ENCODE peak calls at places on chromosomes 2 and 18, in nine cellular contexts. One of them, this sample, is unnamed.
A peak's percentile ranks its signal among the peaks of the same experiment; 100 is the strongest.

GRCh38 chr2:229575569-229576315 is 138.6 kb downstream of the DNER start:
- DNase-seq in GM12864: no peak
- DNase-seq in HFFc6: no peak
- DNase-seq in mucosa of descending colon: no peak
- DNase-seq in WTC11: no peak
- DNase-seq in psoas muscle: no peak
- DNase-seq in kidney: no peak
- DNase-seq in glutamatergic neuron: no peak
- DNase-seq in nephron progenitor cell: no peak
- DNase-seq in this sample: no peak

GRCh38 chr18:8708670-8709069 is 3.3 kb downstream of the MTCL1 start:
- DNase-seq in WTC11: no peak
- DNase-seq in HFFc6: no peak
- DNase-seq in glutamatergic neuron: no peak
- DNase-seq in GM12864: no peak
- DNase-seq in psoas muscle: no peak
- DNase-seq in mucosa of descending colon: no peak
- DNase-seq in kidney: no peak
- DNase-seq in nephron progenitor cell: no peak
- DNase-seq in this sample: no peak

GRCh38 chr2:85674417-85674816 is 6.4 kb upstream of the SFTPB start:
- DNase-seq in HFFc6: no peak
- DNase-seq in WTC11: no peak
- DNase-seq in psoas muscle: no peak
- DNase-seq in glutamatergic neuron: no peak
- DNase-seq in mucosa of descending colon: no peak
- DNase-seq in kidney: no peak
- DNase-seq in GM12864: no peak
- DNase-seq in nephron progenitor cell: no peak
- DNase-seq in this sample: no peak

GRCh38 chr18:36655074-36655473 is 173.7 kb downstream of the TPGS2 start:
- DNase-seq in WTC11: no peak
- DNase-seq in nephron progenitor cell: no peak
- DNase-seq in glutamatergic neuron: no peak
- DNase-seq in kidney: no peak
- DNase-seq in GM12864: no peak
- DNase-seq in HFFc6: no peak
- DNase-seq in mucosa of descending colon: no peak
- DNase-seq in psoas muscle: no peak
- DNase-seq in this sample: no peak

GRCh38 chr2:156343940-156344301 is 11.4 kb upstream of the NR4A2 start:
- DNase-seq in HFFc6: peak; percentile 45
- DNase-seq in glutamatergic neuron: no peak
- DNase-seq in WTC11: no peak
- DNase-seq in psoas muscle: no peak
- DNase-seq in GM12864: no peak
- DNase-seq in kidney: no peak
- DNase-seq in nephron progenitor cell: no peak
- DNase-seq in mucosa of descending colon: no peak
- DNase-seq in this sample: no peak

GRCh38 chr2:215238485-215239098 is 73.3 kb upstream of the ATIC start:
- DNase-seq in HFFc6: no peak
- DNase-seq in psoas muscle: no peak
- DNase-seq in mucosa of descending colon: no peak
- DNase-seq in glutamatergic neuron: no peak
- DNase-seq in WTC11: no peak
- DNase-seq in nephron progenitor cell: no peak
- DNase-seq in kidney: no peak
- DNase-seq in GM12864: no peak
- DNase-seq in this sample: no peak

GRCh38 chr2:38345323-38346038 is 31.6 kb downstream of the ATL2 start:
- DNase-seq in GM12864: no peak
- DNase-seq in mucosa of descending colon: no peak
- DNase-seq in nephron progenitor cell: no peak
- DNase-seq in glutamatergic neuron: no peak
- DNase-seq in WTC11: no peak
- DNase-seq in HFFc6: no peak
- DNase-seq in kidney: no peak
- DNase-seq in psoas muscle: no peak
- DNase-seq in this sample: no peak

GRCh38 chr2:45649457-45649854 is 2.0 kb upstream of the PRKCE start:
- DNase-seq in mucosa of descending colon: no peak
- DNase-seq in GM12864: no peak
- DNase-seq in glutamatergic neuron: no peak
- DNase-seq in kidney: no peak
- DNase-seq in WTC11: no peak
- DNase-seq in nephron progenitor cell: no peak
- DNase-seq in psoas muscle: no peak
- DNase-seq in HFFc6: no peak
- DNase-seq in this sample: no peak

GRCh38 chr2:172931256-172931894 is 144.3 kb upstream of the MAP3K20 start:
- DNase-seq in HFFc6: peak; percentile 4
- DNase-seq in WTC11: no peak
- DNase-seq in mucosa of descending colon: no peak
- DNase-seq in GM12864: no peak
- DNase-seq in kidney: no peak
- DNase-seq in psoas muscle: no peak
- DNase-seq in nephron progenitor cell: no peak
- DNase-seq in glutamatergic neuron: no peak
- DNase-seq in this sample: no peak

GRCh38 chr2:88195247-88195646 is 25.1 kb downstream of the THNSL2 start:
- DNase-seq in mucosa of descending colon: no peak
- DNase-seq in WTC11: no peak
- DNase-seq in glutamatergic neuron: no peak
- DNase-seq in psoas muscle: no peak
- DNase-seq in HFFc6: no peak
- DNase-seq in kidney: no peak
- DNase-seq in nephron progenitor cell: no peak
- DNase-seq in GM12864: no peak
- DNase-seq in this sample: no peak

GRCh38 chr2:75140288-75140687 is 59.0 kb downstream of the TACR1 start:
- DNase-seq in glutamatergic neuron: no peak
- DNase-seq in kidney: no peak
- DNase-seq in HFFc6: no peak
- DNase-seq in WTC11: no peak
- DNase-seq in psoas muscle: no peak
- DNase-seq in GM12864: no peak
- DNase-seq in mucosa of descending colon: no peak
- DNase-seq in nephron progenitor cell: no peak
- DNase-seq in this sample: no peak

GRCh38 chr2:145715601-145716000 is 1195.7 kb upstream of the ZEB2 start:
- DNase-seq in psoas muscle: no peak
- DNase-seq in HFFc6: no peak
- DNase-seq in kidney: no peak
- DNase-seq in nephron progenitor cell: no peak
- DNase-seq in GM12864: no peak
- DNase-seq in glutamatergic neuron: no peak
- DNase-seq in WTC11: no peak
- DNase-seq in mucosa of descending colon: no peak
- DNase-seq in this sample: no peak

GRCh38 chr18:31687529-31687928 is 3.1 kb upstream of the B4GALT6 start:
- DNase-seq in glutamatergic neuron: no peak
- DNase-seq in WTC11: no peak
- DNase-seq in mucosa of descending colon: no peak
- DNase-seq in GM12864: no peak
- DNase-seq in nephron progenitor cell: no peak
- DNase-seq in psoas muscle: no peak
- DNase-seq in HFFc6: no peak
- DNase-seq in kidney: no peak
- DNase-seq in this sample: no peak
- TF ChIP-seq CTCF in glutamatergic neuron: peak; percentile 38
- TF ChIP-seq CTCF in WTC11: no peak
- TF ChIP-seq CTCF in mucosa of descending colon: no peak
- TF ChIP-seq CTCF in GM12864: no peak
- TF ChIP-seq CTCF in nephron progenitor cell: peak; percentile 7
- TF ChIP-seq CTCF in psoas muscle: no peak
- TF ChIP-seq CTCF in HFFc6: peak; percentile 27
- TF ChIP-seq CTCF in kidney: no peak
- TF ChIP-seq CTCF in this sample: peak; percentile 70

DNA sequence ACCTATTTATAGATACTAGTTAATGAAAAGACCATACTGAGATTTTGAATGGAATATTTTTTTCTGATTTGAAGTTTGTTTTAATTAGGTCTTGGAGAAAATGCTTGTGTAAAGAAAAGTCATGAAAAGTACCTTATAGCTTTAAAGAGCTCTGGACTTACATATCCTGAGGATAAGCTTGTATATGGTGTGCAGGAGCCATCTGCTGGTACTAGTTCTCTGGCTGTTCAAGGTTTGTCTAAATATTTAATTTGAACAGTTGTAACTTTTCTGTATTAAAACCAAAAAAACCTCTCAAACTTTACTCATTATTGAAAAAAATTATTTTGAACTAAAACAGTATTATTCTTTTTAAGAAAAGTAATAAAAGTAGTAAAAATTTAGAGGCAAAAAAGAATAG is 50.2 kb downstream of the UBR3 start:
- DNase-seq in nephron progenitor cell: no peak
- DNase-seq in HFFc6: no peak
- DNase-seq in kidney: no peak
- DNase-seq in GM12864: no peak
- DNase-seq in psoas muscle: no peak
- DNase-seq in glutamatergic neuron: no peak
- DNase-seq in WTC11: no peak
- DNase-seq in mucosa of descending colon: no peak
- DNase-seq in this sample: no peak
- TF ChIP-seq CTCF in nephron progenitor cell: no peak
- TF ChIP-seq CTCF in HFFc6: peak; percentile 47
- TF ChIP-seq CTCF in kidney: peak; percentile 12
- TF ChIP-seq CTCF in GM12864: peak; percentile 18
- TF ChIP-seq CTCF in psoas muscle: peak; percentile 45
- TF ChIP-seq CTCF in glutamatergic neuron: no peak
- TF ChIP-seq CTCF in WTC11: no peak
- TF ChIP-seq CTCF in mucosa of descending colon: no peak
- TF ChIP-seq CTCF in this sample: peak; percentile 75

DNA sequence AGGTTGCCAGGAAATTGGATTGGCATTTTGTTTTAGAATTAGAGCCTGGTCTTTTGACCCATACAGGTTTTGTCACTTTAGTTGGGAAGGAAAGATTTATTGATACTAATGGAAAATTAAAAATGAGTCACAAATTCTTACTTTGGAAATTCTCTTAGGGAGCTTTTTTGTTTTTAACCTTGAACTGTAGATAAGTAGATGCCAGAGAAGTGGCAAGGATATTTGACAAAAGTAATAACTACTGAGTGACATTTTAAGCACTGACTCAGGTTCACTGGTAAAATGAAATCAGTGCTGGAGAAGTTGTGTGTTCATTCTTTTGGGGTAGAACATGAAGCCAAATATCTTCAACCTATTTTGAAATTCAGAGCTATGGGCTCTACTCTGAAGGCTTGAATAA is 56.5 kb downstream of the LDLRAD4 start:
- DNase-seq in GM12864: no peak
- DNase-seq in nephron progenitor cell: no peak
- DNase-seq in psoas muscle: no peak
- DNase-seq in WTC11: no peak
- DNase-seq in HFFc6: no peak
- DNase-seq in kidney: no peak
- DNase-seq in mucosa of descending colon: no peak
- DNase-seq in glutamatergic neuron: no peak
- DNase-seq in this sample: no peak
- TF ChIP-seq CTCF in GM12864: no peak
- TF ChIP-seq CTCF in nephron progenitor cell: no peak
- TF ChIP-seq CTCF in psoas muscle: no peak
- TF ChIP-seq CTCF in WTC11: no peak
- TF ChIP-seq CTCF in HFFc6: no peak
- TF ChIP-seq CTCF in kidney: no peak
- TF ChIP-seq CTCF in mucosa of descending colon: no peak
- TF ChIP-seq CTCF in glutamatergic neuron: no peak
- TF ChIP-seq CTCF in this sample: no peak

GRCh38 chr18:74494514-74494913 is 1.6 kb upstream of the CNDP2 start:
- DNase-seq in nephron progenitor cell: no peak
- DNase-seq in HFFc6: no peak
- DNase-seq in GM12864: no peak
- DNase-seq in glutamatergic neuron: no peak
- DNase-seq in psoas muscle: no peak
- DNase-seq in mucosa of descending colon: no peak
- DNase-seq in kidney: no peak
- DNase-seq in WTC11: no peak
- DNase-seq in this sample: no peak

GRCh38 chr18:74497778-74498177 is 1.6 kb downstream of the CNDP2 start:
- DNase-seq in mucosa of descending colon: no peak
- DNase-seq in glutamatergic neuron: no peak
- DNase-seq in HFFc6: no peak
- DNase-seq in nephron progenitor cell: no peak
- DNase-seq in WTC11: no peak
- DNase-seq in GM12864: no peak
- DNase-seq in psoas muscle: no peak
- DNase-seq in kidney: no peak
- DNase-seq in this sample: no peak

GRCh38 chr18:74497308-74497640 is 1.1 kb downstream of the CNDP2 start:
- DNase-seq in HFFc6: no peak
- DNase-seq in kidney: no peak
- DNase-seq in nephron progenitor cell: no peak
- DNase-seq in mucosa of descending colon: no peak
- DNase-seq in psoas muscle: no peak
- DNase-seq in GM12864: no peak
- DNase-seq in WTC11: no peak
- DNase-seq in glutamatergic neuron: no peak
- DNase-seq in this sample: no peak

GRCh38 chr18:74495581-74496507 is at the start of gene CNDP2:
- DNase-seq in psoas muscle: peak; percentile 100
- DNase-seq in nephron progenitor cell: peak; percentile 100
- DNase-seq in WTC11: peak; percentile 100
- DNase-seq in glutamatergic neuron: peak; percentile 100
- DNase-seq in GM12864: peak; percentile 93
- DNase-seq in mucosa of descending colon: peak; percentile 100
- DNase-seq in kidney: peak; percentile 100
- DNase-seq in HFFc6: peak; percentile 99
- DNase-seq in this sample: peak; percentile 99

GRCh38 chr18:74496508-74497307 is 545 bp downstream of the CNDP2 start:
- DNase-seq in kidney: peak; percentile 92
- DNase-seq in glutamatergic neuron: peak; percentile 79
- DNase-seq in mucosa of descending colon: peak; percentile 84
- DNase-seq in HFFc6: peak; percentile 41
- DNase-seq in nephron progenitor cell: peak; percentile 71
- DNase-seq in GM12864: no peak
- DNase-seq in psoas muscle: peak; percentile 70
- DNase-seq in WTC11: peak; percentile 59
- DNase-seq in this sample: no peak
- TF ChIP-seq CTCF in kidney: no peak
- TF ChIP-seq CTCF in glutamatergic neuron: no peak
- TF ChIP-seq CTCF in mucosa of descending colon: no peak
- TF ChIP-seq CTCF in HFFc6: peak; percentile 53
- TF ChIP-seq CTCF in nephron progenitor cell: no peak
- TF ChIP-seq CTCF in GM12864: no peak
- TF ChIP-seq CTCF in psoas muscle: peak; percentile 26
- TF ChIP-seq CTCF in WTC11: no peak
- TF ChIP-seq CTCF in this sample: peak; percentile 46

GRCh38 chr18:28198588-28198987 is 21.7 kb upstream of the CDH2 start:
- DNase-seq in mucosa of descending colon: no peak
- DNase-seq in GM12864: no peak
- DNase-seq in HFFc6: no peak
- DNase-seq in nephron progenitor cell: no peak
- DNase-seq in WTC11: no peak
- DNase-seq in glutamatergic neuron: no peak
- DNase-seq in psoas muscle: no peak
- DNase-seq in kidney: no peak
- DNase-seq in this sample: no peak
- TF ChIP-seq CTCF in mucosa of descending colon: no peak
- TF ChIP-seq CTCF in GM12864: no peak
- TF ChIP-seq CTCF in HFFc6: no peak
- TF ChIP-seq CTCF in nephron progenitor cell: no peak
- TF ChIP-seq CTCF in WTC11: no peak
- TF ChIP-seq CTCF in glutamatergic neuron: no peak
- TF ChIP-seq CTCF in psoas muscle: no peak
- TF ChIP-seq CTCF in kidney: no peak
- TF ChIP-seq CTCF in this sample: no peak

GRCh38 chr2:120856421-120856862 is 120.8 kb downstream of the GLI2 start:
- DNase-seq in mucosa of descending colon: no peak
- DNase-seq in kidney: no peak
- DNase-seq in glutamatergic neuron: peak; percentile 17
- DNase-seq in psoas muscle: no peak
- DNase-seq in HFFc6: peak; percentile 51
- DNase-seq in WTC11: peak; percentile 58
- DNase-seq in GM12864: no peak
- DNase-seq in nephron progenitor cell: no peak
- DNase-seq in this sample: peak; percentile 64
- TF ChIP-seq CTCF in mucosa of descending colon: no peak
- TF ChIP-seq CTCF in kidney: no peak
- TF ChIP-seq CTCF in glutamatergic neuron: no peak
- TF ChIP-seq CTCF in psoas muscle: peak; percentile 6
- TF ChIP-seq CTCF in HFFc6: peak; percentile 68
- TF ChIP-seq CTCF in WTC11: no peak
- TF ChIP-seq CTCF in GM12864: no peak
- TF ChIP-seq CTCF in nephron progenitor cell: no peak
- TF ChIP-seq CTCF in this sample: peak; percentile 66

This sample was measured in chondrocyte.